ENCODE peak calls at places on chromosome 4, in five cellular contexts. A, T, M, Q and L are unnamed samples.

GRCh38 chr4:185219551-185220344 is 10.3 kb downstream of the SNX25 start:
- DNase-seq in A (no peak), T (no peak), M (no peak), Q (no peak), L (no peak)

GRCh38 chr4:160414516-160414915 is 1311.6 kb downstream of the RAPGEF2 start:
- DNase-seq in A (no peak), T (no peak), M (no peak), Q (no peak), L (no peak)

GRCh38 chr4:8774071-8774470 is 97.6 kb downstream of the HMX1 start:
- DNase-seq in A (no peak), T (no peak), M (no peak), Q (peak; percentile 34), L (peak; percentile 24)

GRCh38 chr4:144712775-144713174 is 66.8 kb downstream of the HHIP start:
- DNase-seq in A (no peak), T (no peak), M (peak; percentile 16), Q (no peak), L (no peak)

GRCh38 chr4:83281326-83281725 is 3.3 kb downstream of the COQ2 start:
- DNase-seq in A (no peak), T (no peak), M (peak; percentile 4), Q (no peak), L (no peak)

GRCh38 chr4:8702516-8703400 is 110.2 kb downstream of the CPZ start:
- DNase-seq in A (no peak), T (no peak), M (no peak), Q (peak; percentile 37), L (peak; percentile 39)

GRCh38 chr4:13580018-13580417 is 35.7 kb upstream of the NKX3-2 start:
- DNase-seq in A (no peak), T (no peak), M (no peak), Q (no peak), L (no peak)

GRCh38 chr4:174215936-174216699 is 67.3 kb downstream of the FBXO8 start:
- DNase-seq in A (peak; percentile 76), T (no peak), M (no peak), Q (no peak), L (peak; percentile 36)

GRCh38 chr4:83516042-83516772 is 19.7 kb upstream of the GPAT3 start:
- DNase-seq in A (no peak), T (no peak), M (peak; percentile 93), Q (no peak), L (no peak)

GRCh38 chr4:56307423-56307822 is 79.9 kb downstream of the AASDH start:
- DNase-seq in A (no peak), T (no peak), M (peak; percentile 55), Q (no peak), L (no peak)

GRCh38 chr4:45345551-45345950 is 619.2 kb upstream of the GNPDA2 start:
- DNase-seq in A (peak; percentile 8), T (no peak), M (no peak), Q (no peak), L (no peak)

GRCh38 chr4:153750197-153750817 is 9.5 kb downstream of the RNF175 start:
- DNase-seq in A (peak; percentile 72), T (peak; percentile 64), M (peak; percentile 77), Q (no peak), L (peak; percentile 66)

GRCh38 chr4:76307670-76308014 is 1.1 kb downstream of the STBD1 start:
- DNase-seq in A (peak; percentile 68), T (no peak), M (no peak), Q (no peak), L (no peak)

GRCh38 chr4:132063829-132064228 is 1085.3 kb upstream of the PCDH10 start:
- DNase-seq in A (peak; percentile 5), T (no peak), M (no peak), Q (no peak), L (no peak)

GRCh38 chr4:8607603-8608481 is 15.3 kb downstream of the CPZ start:
- DNase-seq in A (peak; percentile 97), T (no peak), M (peak; percentile 7), Q (no peak), L (peak; percentile 99)

GRCh38 chr4:73842696-73843095 is 6.2 kb downstream of the CXCL6 start:
- DNase-seq in A (no peak), T (no peak), M (no peak), Q (no peak), L (no peak)

GRCh38 chr4:181181331-181181730 is 1061.9 kb upstream of the TENM3 start:
- DNase-seq in A (no peak), T (no peak), M (no peak), Q (no peak), L (no peak)

GRCh38 chr4:184657144-184657543 is 7.6 kb downstream of the PRIMPOL start:
- DNase-seq in A (no peak), T (no peak), M (no peak), Q (no peak), L (no peak)

GRCh38 chr4:86558799-86559198 is 35.3 kb upstream of the PTPN13 start:
- DNase-seq in A (no peak), T (no peak), M (peak; percentile 26), Q (no peak), L (no peak)

GRCh38 chr4:1051472-1051871 is 40.0 kb downstream of the FGFRL1 start:
- DNase-seq in A (no peak), T (no peak), M (no peak), Q (no peak), L (no peak)

GRCh38 chr4:1052231-1052671 is 40.8 kb downstream of the FGFRL1 start:
- DNase-seq in A (peak; percentile 22), T (no peak), M (no peak), Q (peak; percentile 46), L (peak; percentile 42)

GRCh38 chr4:1055721-1056590 is 44.5 kb downstream of the FGFRL1 start:
- DNase-seq in A (peak; percentile 65), T (peak; percentile 93), M (no peak), Q (peak; percentile 69), L (peak; percentile 91)

GRCh38 chr4:1050486-1051213 is 39.2 kb downstream of the FGFRL1 start:
- DNase-seq in A (peak; percentile 44), T (no peak), M (no peak), Q (peak; percentile 58), L (peak; percentile 90)

DNA sequence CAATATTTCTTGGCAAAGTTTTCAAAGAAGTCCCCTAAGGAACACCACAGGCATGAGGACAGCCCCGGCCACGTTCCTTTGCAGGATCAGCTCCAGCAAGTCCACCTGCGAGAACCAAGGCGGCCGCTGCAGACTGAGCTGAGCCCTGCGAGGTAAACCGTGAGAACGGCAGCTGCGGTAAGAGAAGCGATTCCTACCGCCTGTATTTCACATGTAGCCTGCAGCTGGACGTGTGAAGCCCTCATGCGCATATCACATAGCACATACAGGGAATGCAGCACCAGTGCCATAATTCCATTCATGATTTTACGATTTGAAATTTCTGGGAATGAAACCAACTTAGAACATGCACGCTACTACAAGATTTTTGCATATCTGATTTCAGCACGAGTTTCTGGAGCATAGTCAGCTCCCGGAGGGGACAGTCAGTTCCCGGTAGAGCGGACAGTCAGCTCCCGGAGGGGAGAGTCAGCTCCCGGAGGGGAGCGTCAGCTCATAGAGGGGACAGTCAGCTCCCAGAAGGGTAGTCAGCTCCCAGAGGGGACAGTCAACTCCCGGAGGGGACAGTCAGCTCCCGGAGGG is 41.7 kb downstream of the FGFRL1 start:
- DNase-seq in A (peak; percentile 23), T (no peak), M (peak; percentile 39), Q (peak; percentile 55), L (peak; percentile 37)
- H3K27me3 ChIP-seq in A (peaks cover 80% of the 10 kb centered on the region), T (no peaks in the 10 kb centered on the region), M (peaks cover 23% of the 10 kb centered on the region), Q (peaks cover 40% of the 10 kb centered on the region), L (peaks cover 4% of the 10 kb centered on the region)

GRCh38 chr4:189204616-189205015 is 736.1 kb upstream of the FRG1 start:
- DNase-seq in A (no peak), T (no peak), M (no peak), Q (no peak), L (no peak)

GRCh38 chr4:189200346-189200745 is 740.3 kb upstream of the FRG1 start:
- DNase-seq in A (no peak), T (no peak), M (no peak), Q (no peak), L (no peak)

GRCh38 chr4:189202869-189203271 is 737.8 kb upstream of the FRG1 start:
- DNase-seq in A (no peak), T (no peak), M (peak; percentile 4), Q (no peak), L (no peak)

GRCh38 chr4:189198624-189199023 is 742.0 kb upstream of the FRG1 start:
- DNase-seq in A (no peak), T (no peak), M (no peak), Q (no peak), L (no peak)

DNA sequence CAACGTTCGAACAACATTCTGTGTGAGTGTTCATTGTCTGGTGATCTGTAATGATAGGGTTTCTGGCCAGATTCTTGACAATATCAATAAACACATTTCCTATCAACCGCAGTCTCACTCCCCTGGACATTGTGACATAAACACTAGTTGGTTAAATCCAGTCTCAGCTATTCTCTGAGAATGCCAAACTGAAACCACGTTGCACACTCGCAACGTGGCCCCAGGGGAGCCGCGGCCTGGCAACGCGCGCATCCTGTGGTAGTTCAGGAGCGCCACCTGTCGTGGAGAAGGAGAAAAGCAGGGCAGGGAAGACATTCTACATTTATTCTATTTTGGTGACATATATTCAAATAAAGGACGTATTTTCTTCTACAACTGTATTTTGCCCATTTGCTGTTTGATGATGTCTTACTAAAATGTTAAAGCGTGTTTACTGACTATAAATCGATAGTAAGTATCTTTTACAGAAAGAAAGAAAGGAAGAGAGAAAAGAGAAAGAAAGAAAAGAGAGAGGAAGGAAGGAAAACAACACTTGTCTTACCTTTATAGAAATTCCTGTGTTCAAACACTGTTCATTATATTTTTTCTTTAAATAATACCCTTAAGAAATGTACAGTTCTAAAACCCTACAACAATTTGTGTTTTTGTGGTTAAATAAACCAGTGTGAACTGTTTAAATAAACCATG is 738.3 kb upstream of the FRG1 start:
- DNase-seq in A (peak; percentile 45), T (peak; percentile 5), M (peak; percentile 44), Q (peak; percentile 77), L (peak; percentile 64)
- H3K4me3 ChIP-seq in A (no peak overlapping the region), T (no peak overlapping the region), M (peak overlapping the region; percentile 53), Q (peak overlapping the region; percentile 21), L (no peak overlapping the region)

DNA sequence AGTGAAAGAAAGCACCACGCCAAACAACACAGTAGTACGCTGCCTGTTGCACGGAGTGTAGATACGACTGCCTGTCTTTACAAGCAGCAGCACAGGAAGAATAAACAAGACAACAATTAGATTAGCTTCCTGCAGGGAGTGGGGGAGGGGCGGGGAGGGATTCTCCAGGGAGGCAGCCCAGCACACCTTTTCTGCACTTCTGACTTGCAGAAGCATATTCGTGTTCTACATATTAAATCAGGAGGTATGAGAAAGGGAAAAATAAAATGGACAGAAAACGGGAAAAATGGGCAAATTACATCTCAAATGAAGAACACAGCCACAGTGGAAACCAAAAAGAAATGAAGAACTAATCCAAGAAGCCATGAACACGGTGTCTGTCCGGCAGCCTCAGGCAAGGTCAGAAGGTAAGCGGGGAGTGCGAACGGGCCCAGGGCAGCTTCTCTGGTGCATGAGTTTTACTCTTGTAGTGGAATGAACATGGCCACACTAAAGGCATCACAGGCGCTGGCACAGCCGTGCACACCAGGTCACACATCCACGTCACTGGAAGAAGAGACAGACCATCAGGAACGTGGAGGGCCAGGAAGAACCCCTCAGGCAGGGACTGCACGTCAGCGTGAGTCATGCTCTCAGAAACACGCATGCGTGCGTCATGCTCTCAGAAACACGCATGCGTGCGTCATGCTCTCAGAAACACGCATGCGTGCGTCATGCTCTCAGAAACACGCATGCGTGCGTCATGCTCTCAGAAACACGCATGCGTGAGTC is 20.1 kb upstream of the ADRA2C start:
- DNase-seq in A (peak; percentile 90), T (no peak), M (peak; percentile 44), Q (no peak), L (no peak)
- H3K27me3 ChIP-seq in A (no peaks in the 10 kb centered on the region), T (no peaks in the 10 kb centered on the region), M (peaks cover 31% of the 10 kb centered on the region), Q (peaks cover 63% of the 10 kb centered on the region), L (no peaks in the 10 kb centered on the region)

DNA sequence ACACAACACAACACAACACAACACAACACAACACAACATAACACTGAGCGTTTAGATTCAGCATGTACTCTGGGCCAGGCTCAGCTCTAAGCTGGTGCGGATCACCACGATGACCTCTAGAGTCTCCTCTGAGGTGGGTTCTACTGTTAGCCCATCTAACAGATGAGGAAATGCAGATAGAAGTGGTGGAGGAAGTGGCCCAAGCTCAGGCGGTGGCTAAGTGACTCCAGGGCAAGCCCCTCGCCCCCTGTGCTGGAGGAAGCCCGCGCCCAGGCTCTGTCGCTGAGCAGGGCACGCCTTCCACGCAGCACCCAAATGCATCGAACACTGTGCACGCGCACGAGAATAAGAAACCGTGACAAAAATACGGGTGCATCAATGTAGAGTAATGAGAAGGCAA is 45.3 kb upstream of the CDKN2AIP start:
- DNase-seq in A (peak; percentile 36), T (no peak), M (no peak), Q (no peak), L (peak; percentile 64)
- H3K4me3 ChIP-seq in A (no peak overlapping the region), T (peak overlapping the region; percentile 76), M (peak overlapping the region; percentile 64), Q (no peak overlapping the region), L (no peak overlapping the region)